ENCODE peak calls at places on chromosomes 16 and 17, in six cellular contexts. A, P, R, C, Y and S are unnamed samples.

GRCh38 chr16:27177031-27177774 is 26.1 kb upstream of the KDM8 start:
- DNase-seq in A (no peak), P (no peak), R (no peak), C (peak; percentile 93), Y (peak; percentile 68), S (peak; percentile 25)

GRCh38 chr16:88903267-88903666 is 36.8 kb upstream of the PABPN1L start:
- DNase-seq in A (no peak), P (no peak), R (no peak), C (no peak), Y (no peak), S (no peak)

GRCh38 chr17:76888661-76889060 is 20.5 kb downstream of the MGAT5B start:
- DNase-seq in A (peak; percentile 85), P (no peak), R (no peak), C (no peak), Y (no peak), S (no peak)

GRCh38 chr17:29138184-29138955 is 41.8 kb downstream of the MYO18A start:
- DNase-seq in A (no peak), P (no peak), R (no peak), C (peak; percentile 68), Y (no peak), S (no peak)

GRCh38 chr17:12047977-12048376 is 27.3 kb downstream of the MAP2K4 start:
- DNase-seq in A (no peak), P (no peak), R (no peak), C (no peak), Y (no peak), S (no peak)

GRCh38 chr17:81513669-81514484 is 1.3 kb upstream of the ACTG1 start:
- DNase-seq in A (peak; percentile 83), P (no peak), R (peak; percentile 68), C (peak; percentile 68), Y (peak; percentile 85), S (peak; percentile 77)

GRCh38 chr17:82520041-82520910 is 744 bp downstream of the FOXK2 start:
- DNase-seq in A (no peak), P (no peak), R (no peak), C (no peak), Y (peak; percentile 67), S (peak; percentile 43)

GRCh38 chr17:35312790-35313711 is 60.4 kb downstream of the SLFN11 start:
- DNase-seq in A (peak; percentile 85), P (no peak), R (peak; percentile 51), C (peak; percentile 73), Y (peak; percentile 68), S (peak; percentile 81)

GRCh38 chr17:83068641-83069570 is 10.5 kb upstream of the METRNL start:
- DNase-seq in A (no peak), P (no peak), R (no peak), C (no peak), Y (no peak), S (no peak)

GRCh38 chr17:83175551-83176271 is 96.3 kb downstream of the METRNL start:
- DNase-seq in A (no peak), P (no peak), R (no peak), C (no peak), Y (no peak), S (no peak)

GRCh38 chr16:85845276-85845675 is 45.8 kb downstream of the COX4I1 start:
- DNase-seq in A (no peak), P (no peak), R (no peak), C (no peak), Y (no peak), S (peak; percentile 67)

GRCh38 chr17:38564869-38565268 is 40.9 kb downstream of the SRCIN1 start:
- DNase-seq in A (peak; percentile 60), P (no peak), R (no peak), C (no peak), Y (no peak), S (no peak)

GRCh38 chr17:61460796-61461585 is 8.8 kb downstream of the TBX4 start:
- DNase-seq in A (no peak), P (no peak), R (no peak), C (peak; percentile 40), Y (no peak), S (no peak)
- H2AFZ ChIP-seq in A (no peak overlapping the region), P (no peak overlapping the region), R (no peak overlapping the region), C (no peak overlapping the region), Y (no peak overlapping the region), S (no peak overlapping the region)

GRCh38 chr16:51542856-51543510 is 391.9 kb upstream of the SALL1 start:
- DNase-seq in A (no peak), P (no peak), R (peak; percentile 71), C (no peak), Y (no peak), S (no peak)
- H2BK120ac ChIP-seq in A (no peak overlapping the region), P (no peak overlapping the region), R (no peak overlapping the region), C (no peak overlapping the region), Y (no peak overlapping the region), S (no peak overlapping the region)

GRCh38 chr17:47703191-47703591 is 9.2 kb downstream of the TBKBP1 start:
- DNase-seq in A (peak; percentile 31), P (no peak), R (no peak), C (no peak), Y (no peak), S (no peak)
- H3K18ac ChIP-seq in A (no peak overlapping the region), P (no peak overlapping the region), R (peak overlapping the region; percentile 3), C (no peak overlapping the region), Y (no peak overlapping the region), S (no peak overlapping the region)

DNA sequence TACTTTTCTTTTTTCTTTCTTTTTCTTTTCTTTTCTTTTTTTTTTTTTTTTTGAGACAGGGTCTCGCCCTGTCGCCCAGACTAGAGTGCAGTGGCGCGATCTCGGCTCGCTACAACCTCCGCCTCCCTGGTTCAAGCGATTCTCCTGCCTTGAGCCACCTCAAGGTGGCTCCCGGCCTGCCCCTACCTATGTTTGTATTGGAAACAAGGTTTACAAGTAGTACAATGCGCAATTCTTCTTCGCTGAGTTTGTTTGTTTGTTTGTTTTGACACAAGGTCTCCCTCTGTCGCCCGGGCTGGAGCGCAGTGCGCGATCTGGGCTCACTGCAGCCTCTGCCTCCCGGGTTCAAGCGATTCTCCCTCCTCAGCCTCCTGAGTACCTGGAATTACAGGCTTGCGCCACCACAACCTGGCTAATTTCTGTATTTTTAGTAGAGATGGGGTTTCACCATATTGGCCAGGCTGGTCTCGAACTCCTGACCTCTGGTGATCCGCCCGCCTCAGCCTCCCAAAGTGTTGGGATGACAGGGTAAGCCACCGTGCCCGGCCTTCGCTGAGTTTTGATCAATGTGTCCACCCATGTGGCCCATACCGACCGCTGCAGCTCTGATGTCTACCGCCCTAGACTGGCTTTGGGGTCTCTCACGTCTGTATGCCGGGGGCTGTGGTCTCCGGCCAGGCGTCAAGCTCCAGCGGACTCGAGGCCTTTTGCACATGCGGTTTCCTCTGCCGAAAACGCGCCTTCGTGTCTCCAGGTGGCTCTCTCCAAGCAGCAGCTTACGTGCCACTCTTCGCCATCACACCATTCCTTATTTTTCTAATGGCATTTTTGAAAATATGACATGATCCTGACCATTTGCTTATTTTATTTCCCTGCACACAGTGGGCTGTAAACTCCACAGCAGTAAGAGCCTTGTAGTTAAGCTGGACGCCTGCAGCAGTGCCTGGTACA is 1.1 kb upstream of the YBX2 start:
- DNase-seq in A (no peak), P (no peak), R (no peak), C (no peak), Y (no peak), S (peak; percentile 62)
- H2AFZ ChIP-seq in A (no peak overlapping the region), P (no peak overlapping the region), R (no peak overlapping the region), C (peak overlapping the region; percentile 88), Y (no peak overlapping the region), S (no peak overlapping the region)

GRCh38 chr16:65548470-65548869 is 426.6 kb upstream of the CDH11 start:
- DNase-seq in A (peak; percentile 60), P (no peak), R (no peak), C (peak; percentile 13), Y (no peak), S (no peak)
- H2BK120ac ChIP-seq in A (no peak overlapping the region), P (no peak overlapping the region), R (no peak overlapping the region), C (peak overlapping the region; percentile 66), Y (no peak overlapping the region), S (peak overlapping the region; percentile 87)

DNA sequence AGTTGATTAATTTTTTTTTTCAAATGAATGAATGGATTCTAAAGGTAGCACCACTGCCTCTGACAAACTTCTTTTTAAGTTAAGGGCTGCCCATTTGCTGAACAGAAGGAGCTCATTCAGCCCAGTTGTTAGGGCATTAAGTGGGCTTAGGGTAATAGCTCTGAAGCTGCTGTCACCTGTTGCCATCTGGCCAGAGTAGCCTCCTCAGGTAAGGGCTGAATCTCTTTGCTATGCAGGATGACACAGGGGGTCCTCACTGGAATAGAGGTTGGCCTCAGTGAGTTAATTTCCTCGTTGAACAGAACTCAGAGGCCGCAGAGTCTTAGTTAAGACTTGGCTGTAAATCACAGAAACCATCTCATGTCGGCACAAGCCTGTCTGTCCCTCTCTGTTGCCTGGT is 232.8 kb downstream of the CCDC182 start:
- DNase-seq in A (no peak), P (no peak), R (no peak), C (no peak), Y (no peak), S (no peak)
- H3K18ac ChIP-seq in A (no peak overlapping the region), P (no peak overlapping the region), R (no peak overlapping the region), C (no peak overlapping the region), Y (peak overlapping the region; percentile 45), S (no peak overlapping the region)

GRCh38 chr17:9410285-9410684 is 165.3 kb downstream of the STX8 start:
- DNase-seq in A (no peak), P (no peak), R (no peak), C (no peak), Y (no peak), S (peak; percentile 7)

GRCh38 chr17:9409430-9409829 is 166.2 kb downstream of the STX8 start:
- DNase-seq in A (no peak), P (no peak), R (no peak), C (no peak), Y (no peak), S (no peak)

GRCh38 chr17:9409026-9409425 is 166.6 kb downstream of the STX8 start:
- DNase-seq in A (no peak), P (no peak), R (no peak), C (no peak), Y (no peak), S (peak; percentile 94)

GRCh38 chr17:9406046-9406631 is 169.5 kb downstream of the STX8 start:
- DNase-seq in A (no peak), P (no peak), R (no peak), C (peak; percentile 49), Y (peak; percentile 41), S (no peak)

GRCh38 chr17:9408381-9408780 is 167.2 kb downstream of the STX8 start:
- DNase-seq in A (no peak), P (no peak), R (no peak), C (peak; percentile 75), Y (peak; percentile 26), S (peak; percentile 5)
- H2AFZ ChIP-seq in A (no peak overlapping the region), P (no peak overlapping the region), R (no peak overlapping the region), C (no peak overlapping the region), Y (no peak overlapping the region), S (no peak overlapping the region)